ENCODE peak calls at places on chromosome 2, in six cellular contexts. B is IMR-90, C is tibial nerve, G is stomach, D is transverse colon, W is upper lobe of left lung. R is an unnamed sample.
A peak's percentile ranks its signal among the peaks of the same experiment; 100 is the strongest.

GRCh38 chr2:98560256-98560771 is 48.0 kb downstream of the COA5 start:
- DNase-seq in B (peak; percentile 96), C (no peak), G (no peak), D (no peak), W (no peak), R (no peak)

GRCh38 chr2:1900736-1901135 is 156.4 kb upstream of the PXDN start:
- DNase-seq in B (no peak), C (no peak), G (no peak), D (no peak), W (no peak), R (no peak)

GRCh38 chr2:180979086-180979934 is 1.1 kb upstream of the UBE2E3 start:
- DNase-seq in B (peak; percentile 76), C (peak; percentile 5), G (no peak), D (no peak), W (no peak), R (no peak)

GRCh38 chr2:31341351-31341750 is 73.2 kb downstream of the XDH start:
- DNase-seq in B (peak; percentile 21), C (no peak), G (no peak), D (no peak), W (no peak), R (no peak)

GRCh38 chr2:74327205-74327604 is 16.0 kb downstream of the SLC4A5 start:
- DNase-seq in B (no peak), C (no peak), G (no peak), D (no peak), W (no peak), R (no peak)

GRCh38 chr2:163551974-163552373 is 183.8 kb downstream of the FIGN start:
- DNase-seq in B (no peak), C (no peak), G (no peak), D (no peak), W (no peak), R (no peak)

GRCh38 chr2:64023485-64024258 is 4.4 kb upstream of the VPS54 start:
- DNase-seq in B (no peak), C (no peak), G (no peak), D (no peak), W (no peak), R (no peak)

GRCh38 chr2:228401065-228401912 is 219.8 kb upstream of the SPHKAP start:
- DNase-seq in B (no peak), C (no peak), G (no peak), D (no peak), W (no peak), R (no peak)

GRCh38 chr2:239979243-239980023 is 45.7 kb downstream of the NDUFA10 start:
- DNase-seq in B (no peak), C (no peak), G (no peak), D (no peak), W (no peak), R (no peak)

GRCh38 chr2:147100406-147101035 is 744.3 kb upstream of the ACVR2A start:
- DNase-seq in B (peak; percentile 0), C (no peak), G (no peak), D (no peak), W (no peak), R (no peak)

GRCh38 chr2:42340045-42340937 is 20.7 kb downstream of the COX7A2L start:
- DNase-seq in B (no peak), C (no peak), G (no peak), D (no peak), W (no peak), R (no peak)

GRCh38 chr2:10043256-10043905 is at the start of gene KLF11:
- DNase-seq in B (peak; percentile 81), C (peak; percentile 90), G (peak; percentile 95), D (peak; percentile 94), W (peak; percentile 93), R (peak; percentile 96)

GRCh38 chr2:166944909-166945308 is 56.6 kb downstream of the XIRP2 start:
- DNase-seq in B (no peak), C (no peak), G (no peak), D (no peak), W (no peak), R (no peak)

GRCh38 chr2:172525601-172526000 is 30.3 kb upstream of the PDK1 start:
- DNase-seq in B (no peak), C (no peak), G (no peak), D (no peak), W (no peak), R (no peak)

GRCh38 chr2:237254911-237255578 is 158.9 kb downstream of the COL6A3 start:
- DNase-seq in B (peak; percentile 92), C (no peak), G (no peak), D (no peak), W (no peak), R (no peak)

GRCh38 chr2:109514857-109515256 is 98.9 kb downstream of the SEPTIN10 start:
- DNase-seq in B (no peak), C (no peak), G (no peak), D (no peak), W (no peak), R (no peak)

GRCh38 chr2:15926252-15926651 is 14.1 kb upstream of the MYCN start:
- DNase-seq in B (no peak), C (no peak), G (no peak), D (no peak), W (no peak), R (no peak)

GRCh38 chr2:205509655-205510054 is 172.6 kb upstream of the NRP2 start:
- DNase-seq in B (no peak), C (no peak), G (no peak), D (no peak), W (no peak), R (no peak)

GRCh38 chr2:197786010-197786877 is 1.1 kb upstream of the BOLL start:
- DNase-seq in B (no peak), C (no peak), G (peak; percentile 56), D (peak; percentile 41), W (peak; percentile 45), R (peak; percentile 21)

GRCh38 chr2:145652992-145653545 is 1133.2 kb upstream of the ZEB2 start:
- DNase-seq in B (peak; percentile 95), C (no peak), G (no peak), D (no peak), W (no peak), R (no peak)

GRCh38 chr2:33933203-33933602 is 334.1 kb upstream of the FAM98A start:
- DNase-seq in B (no peak), C (no peak), G (no peak), D (no peak), W (no peak), R (no peak)

GRCh38 chr2:33929467-33929866 is 330.4 kb upstream of the FAM98A start:
- DNase-seq in B (no peak), C (no peak), G (no peak), D (no peak), W (no peak), R (no peak)

DNA sequence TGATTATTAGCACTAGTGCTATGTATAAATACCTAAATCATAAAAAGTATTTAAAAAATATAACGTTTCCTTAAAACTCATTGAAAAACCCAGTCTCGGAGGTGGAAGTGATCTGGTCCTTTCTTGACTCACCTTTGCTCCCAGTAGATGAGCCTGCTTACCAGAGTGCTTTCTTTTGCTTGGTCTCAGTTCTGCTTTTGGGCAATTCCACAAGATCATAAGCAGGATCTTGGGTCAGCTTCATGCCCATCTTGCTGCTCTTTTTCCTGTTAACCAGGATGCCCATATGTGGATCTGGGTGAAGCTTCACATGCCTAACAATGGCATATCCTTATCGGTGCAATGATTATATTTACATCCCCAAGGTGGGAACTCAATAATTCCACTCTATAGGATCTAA is 332.1 kb upstream of the FAM98A start:
- DNase-seq in B (no peak), C (no peak), G (no peak), D (no peak), W (no peak), R (no peak)
- H3K27ac ChIP-seq in B (no peak overlapping the region), C (no peak overlapping the region), G (no peak overlapping the region), D (no peak overlapping the region), W (no peak overlapping the region), R (no peak overlapping the region)

DNA sequence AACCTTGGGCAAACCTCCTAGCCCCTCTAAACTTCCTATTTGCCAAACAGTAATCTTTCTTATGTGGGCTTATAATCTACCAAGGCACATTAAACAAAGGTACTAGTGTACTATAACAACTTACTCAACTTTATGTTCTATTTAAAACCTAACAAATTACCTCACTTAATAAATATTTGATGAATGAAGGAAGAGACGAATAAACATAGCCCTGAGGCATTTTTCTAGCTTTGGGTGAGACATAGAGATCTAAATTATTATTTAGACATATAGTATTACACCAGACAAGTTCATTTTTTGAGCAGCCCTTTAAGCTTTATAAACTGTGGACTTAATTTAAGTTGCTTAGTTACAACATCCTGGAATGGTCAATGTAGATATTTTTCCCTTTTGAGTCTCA is 104.6 kb downstream of the UNC80 start:
- DNase-seq in B (no peak), C (no peak), G (no peak), D (no peak), W (no peak), R (no peak)
- TF ChIP-seq POLR2A in B (no peak), C (no peak), G (no peak), D (no peak), W (no peak), R (no peak)

DNA sequence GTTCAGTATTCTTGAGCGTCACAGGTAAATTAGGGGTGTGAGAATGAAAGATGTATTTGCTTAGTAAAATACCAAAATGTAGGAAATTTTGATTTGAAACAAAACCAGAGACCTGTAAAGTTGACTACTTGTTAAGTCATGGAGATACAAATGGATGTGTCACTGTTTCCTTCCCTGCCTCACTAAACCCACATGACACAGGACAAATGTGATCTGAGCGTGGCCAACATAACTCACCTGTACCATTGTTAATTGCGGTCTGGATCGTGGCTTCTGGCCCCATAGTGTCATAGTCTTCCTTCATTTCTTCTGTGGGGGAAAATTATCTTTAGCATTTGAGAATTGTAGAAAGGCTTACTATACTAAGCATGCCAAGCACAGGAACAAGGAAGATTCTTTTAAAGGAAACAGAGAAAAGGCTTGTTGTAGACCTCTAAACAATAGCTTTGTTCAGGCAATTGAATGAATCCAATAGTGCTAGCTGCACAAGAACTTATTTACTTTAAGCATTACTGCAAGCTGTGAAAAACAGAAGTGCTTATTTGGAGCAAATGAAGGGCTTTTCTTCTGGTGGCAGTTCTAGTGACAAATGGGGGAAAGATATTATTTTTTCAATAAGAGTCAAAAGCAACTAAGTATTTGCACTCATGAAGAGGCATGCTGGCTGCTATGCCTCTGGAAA is 95.2 kb downstream of the ZEB2 start:
- DNase-seq in B (no peak), C (no peak), G (no peak), D (no peak), W (no peak), R (no peak)
- H3K36me3 ChIP-seq in B (peaks cover 19% of the 10 kb centered on the region), C (peaks cover 28% of the 10 kb centered on the region), G (peaks cover 8% of the 10 kb centered on the region), D (no peaks in the 10 kb centered on the region), W (no peaks in the 10 kb centered on the region), R (peaks cover 57% of the 10 kb centered on the region)

GRCh38 chr2:17303054-17303453 is 215.2 kb downstream of the RAD51AP2 start:
- DNase-seq in B (peak; percentile 81), C (no peak), G (no peak), D (no peak), W (no peak), R (no peak)
- H3K27ac ChIP-seq in B (no peak overlapping the region), C (no peak overlapping the region), G (no peak overlapping the region), D (no peak overlapping the region), W (no peak overlapping the region), R (no peak overlapping the region)

GRCh38 chr2:201182650-201183372 is at the start of gene CASP10:
- DNase-seq in B (peak; percentile 55), C (no peak), G (peak; percentile 42), D (peak; percentile 41), W (peak; percentile 62), R (no peak)
- TF ChIP-seq POLR2A in B (no peak), C (no peak), G (peak; percentile 56), D (peak; percentile 82), W (peak; percentile 68), R (no peak)

GRCh38 chr2:101841679-101842327 is 144.3 kb downstream of the MAP4K4 start:
- DNase-seq in B (no peak), C (no peak), G (no peak), D (no peak), W (no peak), R (no peak)
- H3K36me3 ChIP-seq in B (peaks cover 34% of the 10 kb centered on the region), C (peaks cover 57% of the 10 kb centered on the region), G (peaks cover 86% of the 10 kb centered on the region), D (no peaks in the 10 kb centered on the region), W (no peaks in the 10 kb centered on the region), R (peaks cover 39% of the 10 kb centered on the region)

GRCh38 chr2:39606585-39606984 is 59.1 kb upstream of the TMEM178A start:
- DNase-seq in B (no peak), C (no peak), G (no peak), D (no peak), W (no peak), R (no peak)
- H3K27ac ChIP-seq in B (no peak overlapping the region), C (no peak overlapping the region), G (no peak overlapping the region), D (no peak overlapping the region), W (no peak overlapping the region), R (no peak overlapping the region)